ENCODE peak calls at places on chromosomes 11 and 22, in six cellular contexts. Y is GM23338, F is MM.1S, D is spleen, G is neural progenitor cell, T is HCT116. E is an unnamed sample.
A peak's percentile ranks its signal among the peaks of the same experiment; 100 is the strongest.

GRCh38 chr11:114049050-114049449 is 10.5 kb upstream of the ZBTB16 start:
- DNase-seq in D (no peak), F (no peak), G (peak; percentile 50), Y (peak; percentile 35), T (no peak), E (no peak)

GRCh38 chr11:26677566-26677965 is 44.3 kb downstream of the SLC5A12 start:
- DNase-seq in D (no peak), Y (no peak), G (no peak), F (no peak), T (no peak), E (no peak)

GRCh38 chr11:107042748-107043147 is 24.5 kb upstream of the GUCY1A2 start:
- DNase-seq in F (no peak), Y (no peak), G (no peak), D (no peak), T (no peak), E (no peak)

GRCh38 chr11:97990162-97990920 is 1030.4 kb upstream of the CNTN5 start:
- DNase-seq in F (no peak), G (no peak), T (no peak), D (no peak), Y (no peak), E (no peak)

GRCh38 chr11:118633979-118634378 is 26.6 kb downstream of the PHLDB1 start:
- DNase-seq in Y (no peak), D (no peak), F (no peak), G (peak; percentile 4), T (no peak), E (peak; percentile 57)

GRCh38 chr11:88508808-88509581 is 171.5 kb upstream of the CTSC start:
- DNase-seq in D (peak; percentile 75), Y (peak; percentile 74), F (no peak), T (no peak), G (peak; percentile 57), E (peak; percentile 80)

GRCh38 chr11:125433454-125434121 is 62.5 kb downstream of the FEZ1 start:
- DNase-seq in G (peak; percentile 77), T (peak; percentile 62), F (peak; percentile 48), Y (peak; percentile 89), D (no peak), E (no peak)

GRCh38 chr11:10693509-10694071 is at the start of gene IRAG1:
- DNase-seq in D (no peak), F (no peak), G (peak; percentile 11), T (no peak), Y (peak; percentile 34), E (peak; percentile 93)

GRCh38 chr11:88051386-88051785 is 123.9 kb downstream of the RAB38 start:
- DNase-seq in G (no peak), D (no peak), F (no peak), Y (no peak), T (no peak), E (no peak)

GRCh38 chr11:27395556-27396258 is 32.7 kb upstream of the CCDC34 start:
- DNase-seq in Y (peak; percentile 42), F (no peak), G (peak; percentile 45), D (no peak), T (no peak), E (no peak)

GRCh38 chr11:1908579-1908978 is 10.9 kb upstream of the TNNT3 start:
- DNase-seq in G (no peak), F (no peak), D (no peak), Y (peak; percentile 27), T (no peak), E (no peak)

GRCh38 chr22:50526849-50527801 is 1.7 kb upstream of the SCO2 start:
- DNase-seq in F (no peak), D (peak; percentile 91), G (peak; percentile 24), T (no peak), Y (peak; percentile 67), E (peak; percentile 91)

GRCh38 chr11:7321708-7322448 is 70.2 kb downstream of the SYT9 start:
- DNase-seq in D (no peak), Y (peak; percentile 4), F (no peak), T (no peak), G (no peak), E (no peak)

GRCh38 chr22:39313258-39314001 is 6.0 kb downstream of the RPL3 start:
- DNase-seq in D (no peak), T (no peak), G (no peak), F (no peak), Y (no peak), E (no peak)

GRCh38 chr22:39311592-39312400 is 7.6 kb downstream of the RPL3 start:
- DNase-seq in T (no peak), D (no peak), G (no peak), Y (peak; percentile 60), F (no peak), E (no peak)

GRCh38 chr22:39314251-39314971 is 5.0 kb downstream of the RPL3 start:
- DNase-seq in G (no peak), F (no peak), D (no peak), T (no peak), Y (peak; percentile 47), E (no peak)

GRCh38 chr22:39309881-39310714 is 9.3 kb downstream of the RPL3 start:
- DNase-seq in T (no peak), F (no peak), G (no peak), D (no peak), Y (no peak), E (no peak)

GRCh38 chr22:39312410-39312809 is 7.0 kb downstream of the RPL3 start:
- DNase-seq in T (no peak), D (no peak), G (no peak), Y (no peak), F (no peak), E (no peak)
- H3K4me1 ChIP-seq in T (peaks cover 58% of the 10 kb centered on the region), D (peaks cover 91% of the 10 kb centered on the region), G (peaks cover 24% of the 10 kb centered on the region), Y (peaks cover 51% of the 10 kb centered on the region), F (peaks cover 18% of the 10 kb centered on the region), E (peaks cover 27% of the 10 kb centered on the region)

GRCh38 chr22:36773935-36774334 is 2.0 kb downstream of the IFT27 start:
- DNase-seq in T (no peak), F (peak; percentile 15), G (peak; percentile 37), D (no peak), Y (peak; percentile 48), E (no peak)
- H3K4me3 ChIP-seq in T (no peak overlapping the region), F (no peak overlapping the region), G (no peak overlapping the region), D (no peak overlapping the region), Y (no peak overlapping the region), E (no peak overlapping the region)

DNA sequence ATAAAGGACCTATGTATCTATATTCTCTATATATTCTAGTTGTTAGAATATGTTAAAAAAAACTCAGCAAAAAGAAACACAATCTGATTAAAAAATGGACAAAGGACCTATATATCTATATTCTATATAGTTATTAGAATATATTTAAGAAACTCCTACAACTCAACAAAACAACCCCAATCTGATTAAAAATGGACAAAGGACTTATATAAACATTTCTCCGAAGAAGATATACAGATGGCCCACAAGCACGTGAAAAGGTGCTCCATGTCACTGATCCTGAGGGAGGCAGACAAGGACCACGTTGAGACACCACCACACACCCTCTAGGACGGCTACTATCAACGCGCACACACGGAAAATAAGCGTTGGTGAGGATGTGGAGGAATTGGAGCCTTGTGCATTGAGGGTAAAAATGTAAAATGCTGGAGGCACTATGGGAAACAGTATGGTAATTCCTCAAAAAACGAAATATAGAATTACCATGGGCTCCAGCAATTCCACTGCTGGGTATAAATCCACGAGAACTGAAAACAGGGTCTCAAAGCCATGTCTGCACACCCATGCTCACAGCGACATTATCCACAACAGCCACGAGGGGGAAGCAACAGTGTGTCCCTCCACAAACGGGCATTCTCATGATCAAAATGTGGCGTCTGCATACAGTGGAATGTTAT is 22.7 kb downstream of the YPEL1 start:
- DNase-seq in D (no peak), T (peak; percentile 68), Y (peak; percentile 84), F (peak; percentile 54), G (peak; percentile 80), E (no peak)
- H3K4me1 ChIP-seq in D (peaks cover 12% of the 10 kb centered on the region), T (no peaks in the 10 kb centered on the region), Y (no peaks in the 10 kb centered on the region), F (no peaks in the 10 kb centered on the region), G (no peaks in the 10 kb centered on the region), E (peaks cover 6% of the 10 kb centered on the region)

GRCh38 chr11:61509058-61510029 is 795 bp downstream of the LRRC10B start:
- DNase-seq in D (peak; percentile 85), T (peak; percentile 37), G (peak; percentile 97), F (peak; percentile 12), Y (peak; percentile 92), E (peak; percentile 89)
- H3K4me3 ChIP-seq in D (peak overlapping the region; percentile 25), T (no peak overlapping the region), G (peak overlapping the region; percentile 44), F (no peak overlapping the region), Y (peak overlapping the region; percentile 53), E (no peak overlapping the region)

GRCh38 chr11:20453657-20454316 is 66.3 kb downstream of the PRMT3 start:
- DNase-seq in F (no peak), G (no peak), T (no peak), D (no peak), Y (no peak), E (no peak)

GRCh38 chr11:20450829-20451228 is 63.3 kb downstream of the PRMT3 start:
- DNase-seq in T (no peak), Y (no peak), D (no peak), G (no peak), F (no peak), E (no peak)

GRCh38 chr11:20451568-20451967 is 64.1 kb downstream of the PRMT3 start:
- DNase-seq in Y (no peak), D (no peak), T (no peak), G (no peak), F (no peak), E (no peak)

GRCh38 chr11:20448838-20449237 is 61.3 kb downstream of the PRMT3 start:
- DNase-seq in T (no peak), F (no peak), D (no peak), G (no peak), Y (peak; percentile 17), E (no peak)

GRCh38 chr11:20452585-20452984 is 65.1 kb downstream of the PRMT3 start:
- DNase-seq in Y (no peak), D (no peak), F (no peak), T (no peak), G (no peak), E (no peak)
- H3K4me1 ChIP-seq in Y (no peaks in the 10 kb centered on the region), D (no peaks in the 10 kb centered on the region), F (no peaks in the 10 kb centered on the region), T (no peaks in the 10 kb centered on the region), G (no peaks in the 10 kb centered on the region), E (no peaks in the 10 kb centered on the region)

DNA sequence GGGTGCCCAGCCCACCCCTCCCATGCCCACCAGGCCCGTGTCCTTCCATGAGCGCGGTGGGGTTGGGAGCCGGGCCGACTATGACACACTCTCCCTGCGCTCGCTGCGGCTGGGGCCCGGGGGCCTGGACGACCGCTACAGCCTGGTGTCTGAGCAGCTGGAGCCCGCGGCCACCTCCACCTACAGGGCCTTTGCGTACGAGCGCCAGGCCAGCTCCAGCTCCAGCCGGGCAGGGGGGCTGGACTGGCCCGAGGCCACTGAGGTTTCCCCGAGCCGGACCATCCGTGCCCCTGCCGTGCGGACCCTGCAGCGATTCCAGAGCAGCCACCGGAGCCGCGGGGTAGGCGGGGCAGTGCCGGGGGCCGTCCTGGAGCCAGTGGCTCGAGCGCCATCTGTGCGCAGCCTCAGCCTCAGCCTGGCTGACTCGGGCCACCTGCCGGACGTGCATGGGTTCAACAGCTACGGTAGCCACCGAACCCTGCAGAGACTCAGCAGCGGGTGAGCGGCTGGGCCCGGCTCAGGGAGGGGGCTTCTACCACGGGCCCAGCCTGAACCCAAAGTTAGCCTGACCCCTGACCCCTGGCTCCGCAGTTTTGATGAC is 3.0 kb downstream of the PKP3 start:
- DNase-seq in D (peak; percentile 90), T (no peak), G (no peak), Y (no peak), F (peak; percentile 55), E (peak; percentile 90)
- H3K4me3 ChIP-seq in D (no peak overlapping the region), T (no peak overlapping the region), G (no peak overlapping the region), Y (no peak overlapping the region), F (peak overlapping the region; percentile 22), E (no peak overlapping the region)